ENCODE peak calls at places on chromosome 9, in seven cellular contexts. N is fibroblast of the aortic adventitia, U is cardiac fibroblast, D is uterus, J is activated B cell treated with CpG ODN at 0.5 μM for 24 hours, H is cardiac muscle cell, R is fibroblast of mammary gland. T is an unnamed sample.

GRCh38 chr9:127307802-127308201 is 43.2 kb downstream of the GARNL3 start:
- DNase-seq in N (no peak), U (no peak), D (no peak), J (no peak), H (no peak), R (no peak), T (no peak)

GRCh38 chr9:22060831-22061383 is 51.8 kb upstream of the CDKN2B start:
- DNase-seq in N (peak), U (peak), D (no peak), J (no peak), H (peak), R (no peak), T (no peak)

GRCh38 chr9:85959955-85960354 is 19.0 kb downstream of the NAA35 start:
- DNase-seq in N (peak), U (no peak), D (no peak), J (no peak), H (peak), R (no peak), T (no peak)

GRCh38 chr9:89323257-89323841 is 5.0 kb downstream of the SECISBP2 start:
- DNase-seq in N (no peak), U (no peak), D (no peak), J (no peak), H (no peak), R (peak), T (no peak)

GRCh38 chr9:125634040-125634717 is 72.8 kb downstream of the MAPKAP1 start:
- DNase-seq in N (no peak), U (peak), D (no peak), J (no peak), H (peak), R (peak), T (no peak)

GRCh38 chr9:119318371-119318770 is 50.9 kb downstream of the BRINP1 start:
- DNase-seq in N (no peak), U (no peak), D (no peak), J (no peak), H (no peak), R (no peak), T (no peak)

GRCh38 chr9:4237748-4238511 is 61.9 kb downstream of the GLIS3 start:
- DNase-seq in N (peak), U (peak), D (no peak), J (no peak), H (no peak), R (no peak), T (peak)

GRCh38 chr9:116323012-116323411 is 169.4 kb downstream of the PAPPA start:
- DNase-seq in N (no peak), U (no peak), D (no peak), J (no peak), H (no peak), R (no peak), T (no peak)

GRCh38 chr9:137237759-137238726 is 3.0 kb upstream of the TUBB4B start:
- DNase-seq in N (no peak), U (no peak), D (no peak), J (no peak), H (no peak), R (no peak), T (no peak)

GRCh38 chr9:17380126-17380861 is 198.6 kb upstream of the SH3GL2 start:
- DNase-seq in N (no peak), U (no peak), D (no peak), J (no peak), H (no peak), R (no peak), T (no peak)

GRCh38 chr9:76181020-76181641 is 213.1 kb downstream of the RFK start:
- DNase-seq in N (peak), U (peak), D (no peak), J (no peak), H (peak), R (peak), T (peak)

GRCh38 chr9:108100571-108100970 is 611.0 kb upstream of the KLF4 start:
- DNase-seq in N (peak), U (no peak), D (no peak), J (no peak), H (peak), R (no peak), T (no peak)

GRCh38 chr9:114924327-114924726 is 6.1 kb downstream of the TNFSF8 start:
- DNase-seq in N (no peak), U (no peak), D (no peak), J (no peak), H (no peak), R (no peak), T (no peak)

GRCh38 chr9:109010676-109011655 is 2.3 kb downstream of the CTNNAL1 start:
- DNase-seq in N (peak), U (peak), D (no peak), J (no peak), H (peak), R (peak), T (peak)

GRCh38 chr9:126698251-126698650 is 84.5 kb downstream of the LMX1B start:
- DNase-seq in N (no peak), U (no peak), D (no peak), J (no peak), H (no peak), R (no peak), T (no peak)

GRCh38 chr9:89116064-89116817 is 62.4 kb downstream of the SHC3 start:
- DNase-seq in N (peak), U (peak), D (no peak), J (no peak), H (peak), R (peak), T (peak)

GRCh38 chr9:116112236-116112635 is 41.4 kb upstream of the PAPPA start:
- DNase-seq in N (peak), U (peak), D (no peak), J (no peak), H (peak), R (peak), T (peak)

GRCh38 chr9:125472926-125473701 is 211.5 kb downstream of the GAPVD1 start:
- DNase-seq in N (peak), U (peak), D (peak), J (no peak), H (peak), R (peak), T (peak)

GRCh38 chr9:114305189-114305555 is 17.7 kb upstream of the ORM1 start:
- DNase-seq in N (no peak), U (no peak), D (no peak), J (peak), H (no peak), R (no peak), T (no peak)

GRCh38 chr9:123360161-123361085 is 4.4 kb downstream of the CRB2 start:
- DNase-seq in N (no peak), U (no peak), D (peak), J (peak), H (peak), R (no peak), T (no peak)

GRCh38 chr9:4508246-4508906 is 18.1 kb downstream of the SLC1A1 start:
- DNase-seq in N (peak), U (peak), D (no peak), J (no peak), H (peak), R (peak), T (peak)

GRCh38 chr9:36328798-36329411 is 70.7 kb upstream of the GNE start:
- DNase-seq in N (peak), U (peak), D (no peak), J (no peak), H (peak), R (peak), T (peak)

GRCh38 chr9:33465596-33466564 is 7.8 kb downstream of the NOL6 start:
- DNase-seq in N (no peak), U (no peak), D (no peak), J (no peak), H (no peak), R (no peak), T (no peak)

GRCh38 chr9:95753762-95754465 is 121.6 kb upstream of the ERCC6L2 start:
- DNase-seq in N (peak), U (no peak), D (peak), J (no peak), H (peak), R (no peak), T (no peak)

GRCh38 chr9:92561374-92562329 is 25.9 kb upstream of the ECM2 start:
- DNase-seq in N (peak), U (no peak), D (no peak), J (no peak), H (peak), R (peak), T (no peak)

GRCh38 chr9:36748322-36748899 is 175.7 kb downstream of the MELK start:
- DNase-seq in N (peak), U (peak), D (no peak), J (no peak), H (peak), R (peak), T (peak)

GRCh38 chr9:114380988-114381387 is 6.8 kb downstream of the AKNA start:
- DNase-seq in N (no peak), U (no peak), D (no peak), J (no peak), H (no peak), R (no peak), T (no peak)

GRCh38 chr9:36401179-36401740 is 1.2 kb upstream of the RNF38 start:
- DNase-seq in N (peak), U (peak), D (no peak), J (no peak), H (peak), R (peak), T (peak)

GRCh38 chr9:90459321-90459720 is 183.3 kb downstream of the DIRAS2 start:
- DNase-seq in N (no peak), U (no peak), D (no peak), J (no peak), H (no peak), R (no peak), T (no peak)

GRCh38 chr9:91711755-91712591 is 238.1 kb downstream of the ROR2 start:
- DNase-seq in N (no peak), U (no peak), D (no peak), J (peak), H (peak), R (peak), T (peak)

GRCh38 chr9:21056931-21057330 is 20.8 kb downstream of the IFNB1 start:
- DNase-seq in N (no peak), U (peak), D (no peak), J (no peak), H (peak), R (peak), T (no peak)

GRCh38 chr9:127539259-127539981 is 72.7 kb upstream of the STXBP1 start:
- DNase-seq in N (peak), U (no peak), D (no peak), J (no peak), H (peak), R (peak), T (no peak)

GRCh38 chr9:118325757-118326156 is 621.6 kb downstream of the TLR4 start:
- DNase-seq in N (no peak), U (no peak), D (no peak), J (no peak), H (no peak), R (no peak), T (no peak)

GRCh38 chr9:134807726-134808125 is 72.9 kb upstream of the FCN2 start:
- DNase-seq in N (peak), U (peak), D (no peak), J (no peak), H (peak), R (peak), T (peak)

GRCh38 chr9:25964239-25964638 is 286.0 kb upstream of the TUSC1 start:
- DNase-seq in N (peak), U (peak), D (no peak), J (no peak), H (peak), R (peak), T (peak)

GRCh38 chr9:29564564-29564963 is 1991.3 kb upstream of the C9orf72 start:
- DNase-seq in N (no peak), U (peak), D (no peak), J (no peak), H (no peak), R (peak), T (no peak)

DNA sequence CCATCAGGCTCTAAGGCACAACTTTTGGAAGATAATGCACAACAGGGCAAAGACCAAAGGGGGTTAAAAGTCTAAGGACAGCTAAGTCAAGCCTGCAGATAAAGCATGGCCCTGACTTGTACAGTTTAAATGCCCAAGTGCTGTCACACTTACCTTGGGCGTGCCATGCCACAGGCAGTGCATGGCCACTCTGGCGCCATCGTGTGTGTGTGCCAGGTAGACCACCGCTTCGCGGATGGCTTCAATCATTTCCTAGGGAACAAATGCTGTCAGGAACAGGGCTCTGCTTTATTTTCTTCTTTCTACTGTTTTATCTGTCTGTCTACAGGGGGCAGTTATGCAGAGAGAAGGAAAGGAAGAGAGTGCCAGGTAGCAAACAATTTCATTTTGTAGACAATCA is 19.3 kb downstream of the PUM3 start:
- DNase-seq in N (no peak), U (no peak), D (no peak), J (no peak), H (no peak), R (no peak), T (peak)
- TF ChIP-seq CTCF in N (peak), U (peak), D (no peak), J (no peak), H (peak), R (peak), T (peak)

GRCh38 chr9:129109952-129110739 is 447 bp downstream of the CRAT start:
- DNase-seq in N (peak), U (peak), D (peak), J (no peak), H (peak), R (peak), T (no peak)

GRCh38 chr9:129111143-129111761 is at the start of gene PTPA:
- DNase-seq in N (peak), U (peak), D (peak), J (peak), H (peak), R (peak), T (peak)

GRCh38 chr9:129113645-129114304 is 2.6 kb downstream of the PTPA start:
- DNase-seq in N (no peak), U (no peak), D (no peak), J (no peak), H (no peak), R (no peak), T (no peak)

GRCh38 chr9:129110740-129111142 is at the start of gene CRAT:
- DNase-seq in N (peak), U (peak), D (peak), J (peak), H (peak), R (peak), T (peak)

DNA sequence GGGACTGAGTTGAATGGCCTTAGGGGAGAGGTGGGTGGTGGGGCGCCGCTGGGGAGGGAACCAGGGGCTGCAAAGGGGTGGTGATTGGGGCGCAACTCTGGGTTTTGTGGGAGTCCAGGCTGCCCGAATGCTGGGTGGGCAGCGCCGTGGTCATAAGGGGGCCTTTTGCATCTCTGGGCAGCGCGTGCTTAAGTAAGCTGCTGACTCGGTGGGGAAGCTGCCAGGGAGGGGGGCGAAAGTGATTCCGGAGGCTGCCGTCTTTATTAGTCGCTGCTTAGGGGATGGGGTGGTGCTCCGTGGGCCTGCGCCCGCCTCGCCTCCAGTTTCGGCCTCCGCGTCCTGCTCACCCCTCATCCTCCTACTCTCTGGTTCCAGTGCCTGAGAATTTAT is 542 bp downstream of the PTPA start:
- DNase-seq in N (peak), U (peak), D (no peak), J (no peak), H (peak), R (peak), T (peak)
- TF ChIP-seq CTCF in N (no peak), U (no peak), D (no peak), J (no peak), H (no peak), R (no peak), T (no peak)

GRCh38 chr9:81002920-81003319 is 686.4 kb downstream of the TLE1 start:
- DNase-seq in N (no peak), U (no peak), D (no peak), J (no peak), H (no peak), R (no peak), T (no peak)

GRCh38 chr9:81002242-81002641 is 687.1 kb downstream of the TLE1 start:
- DNase-seq in N (no peak), U (no peak), D (no peak), J (no peak), H (no peak), R (no peak), T (peak)
- TF ChIP-seq CTCF in N (no peak), U (no peak), D (no peak), J (no peak), H (no peak), R (no peak), T (no peak)

GRCh38 chr9:133349965-133350624 is 2.1 kb downstream of the RPL7A start:
- DNase-seq in N (no peak), U (no peak), D (no peak), J (no peak), H (no peak), R (no peak), T (no peak)

GRCh38 chr9:133347515-133347984 is 381 bp downstream of the MED22 start:
- DNase-seq in N (peak), U (peak), D (peak), J (no peak), H (no peak), R (no peak), T (peak)

GRCh38 chr9:133348763-133349573 is 950 bp downstream of the RPL7A start:
- DNase-seq in N (no peak), U (no peak), D (no peak), J (no peak), H (no peak), R (no peak), T (peak)

GRCh38 chr9:133346021-133346713 is 1.8 kb downstream of the MED22 start:
- DNase-seq in N (no peak), U (no peak), D (no peak), J (no peak), H (no peak), R (no peak), T (no peak)

GRCh38 chr9:133347985-133348762 is at the start of the genes MED22 and RPL7A:
- DNase-seq in N (peak), U (peak), D (peak), J (peak), H (peak), R (peak), T (peak)
- TF ChIP-seq CTCF in N (no peak), U (peak), D (peak), J (no peak), H (no peak), R (no peak), T (no peak)

T was measured in choroid plexus epithelial cell.